ENCODE peak calls at places on chromosome 1, in nine cellular contexts. X, H, P, G, M, R, U, B and I are unnamed samples.

GRCh38 chr1:237084399-237085077 is 42.6 kb downstream of the RYR2 start:
- DNase-seq in X (no peak), H (no peak), P (peak), G (no peak), M (no peak), R (no peak), U (no peak), B (no peak), I (no peak)

GRCh38 chr1:12052008-12052573 is 11.0 kb upstream of the TNFRSF8 start:
- DNase-seq in X (peak), H (peak), P (peak), G (no peak), M (no peak), R (peak), U (peak), B (peak), I (peak)

GRCh38 chr1:2214541-2215241 is 13.4 kb upstream of the SKI start:
- DNase-seq in X (no peak), H (peak), P (peak), G (no peak), M (no peak), R (no peak), U (peak), B (peak), I (no peak)

GRCh38 chr1:16307222-16307621 is 45.1 kb downstream of the FBXO42 start:
- DNase-seq in X (no peak), H (no peak), P (no peak), G (no peak), M (no peak), R (no peak), U (no peak), B (no peak), I (no peak)

GRCh38 chr1:220274122-220274855 is 2.0 kb upstream of the RAB3GAP2 start:
- DNase-seq in X (no peak), H (peak), P (peak), G (no peak), M (no peak), R (no peak), U (no peak), B (no peak), I (no peak)

GRCh38 chr1:218426343-218426657 is 81.2 kb downstream of the TGFB2 start:
- DNase-seq in X (no peak), H (no peak), P (peak), G (no peak), M (no peak), R (no peak), U (no peak), B (peak), I (no peak)

GRCh38 chr1:29984544-29985375 is 738.6 kb downstream of the MATN1 start:
- DNase-seq in X (no peak), H (no peak), P (no peak), G (no peak), M (no peak), R (no peak), U (no peak), B (peak), I (no peak)

GRCh38 chr1:10378071-10378841 is 20.6 kb upstream of the PGD start:
- DNase-seq in X (no peak), H (peak), P (peak), G (peak), M (no peak), R (no peak), U (peak), B (peak), I (no peak)

GRCh38 chr1:20405893-20406604 is 80.0 kb downstream of the CAMK2N1 start:
- DNase-seq in X (peak), H (no peak), P (no peak), G (no peak), M (no peak), R (no peak), U (no peak), B (no peak), I (no peak)

GRCh38 chr1:24724345-24725208 is 20.7 kb upstream of the CLIC4 start:
- DNase-seq in X (no peak), H (no peak), P (no peak), G (no peak), M (no peak), R (peak), U (no peak), B (peak), I (no peak)

GRCh38 chr1:93702828-93703183 is 21.2 kb upstream of the BCAR3 start:
- DNase-seq in X (no peak), H (no peak), P (no peak), G (no peak), M (no peak), R (no peak), U (no peak), B (no peak), I (no peak)

GRCh38 chr1:29180497-29181412 is 945 bp downstream of the SRSF4 start:
- DNase-seq in X (peak), H (no peak), P (peak), G (no peak), M (peak), R (peak), U (no peak), B (no peak), I (no peak)

GRCh38 chr1:20279507-20279906 is 11.2 kb upstream of the VWA5B1 start:
- DNase-seq in X (no peak), H (no peak), P (no peak), G (no peak), M (no peak), R (peak), U (no peak), B (no peak), I (peak)

GRCh38 chr1:55823521-55824296 is 608.5 kb upstream of the USP24 start:
- DNase-seq in X (no peak), H (no peak), P (no peak), G (no peak), M (no peak), R (no peak), U (no peak), B (no peak), I (no peak)

GRCh38 chr1:161932668-161933067 is 91.0 kb downstream of the OLFML2B start:
- DNase-seq in X (no peak), H (peak), P (peak), G (no peak), M (no peak), R (no peak), U (no peak), B (peak), I (no peak)

GRCh38 chr1:20496241-20496661 is 10.2 kb upstream of the CAMK2N1 start:
- DNase-seq in X (no peak), H (no peak), P (no peak), G (no peak), M (peak), R (no peak), U (no peak), B (no peak), I (no peak)

GRCh38 chr1:186014370-186015030 is 280.3 kb downstream of the HMCN1 start:
- DNase-seq in X (no peak), H (no peak), P (no peak), G (no peak), M (no peak), R (no peak), U (no peak), B (no peak), I (no peak)

GRCh38 chr1:223223091-223223995 is 80.3 kb upstream of the TLR5 start:
- DNase-seq in X (no peak), H (no peak), P (no peak), G (no peak), M (no peak), R (no peak), U (no peak), B (peak), I (no peak)

GRCh38 chr1:168760781-168761180 is 31.8 kb upstream of the DPT start:
- DNase-seq in X (no peak), H (no peak), P (no peak), G (no peak), M (no peak), R (no peak), U (no peak), B (no peak), I (no peak)

GRCh38 chr1:197618065-197618464 is 157.2 kb downstream of the DENND1B start:
- DNase-seq in X (no peak), H (no peak), P (no peak), G (no peak), M (no peak), R (no peak), U (no peak), B (no peak), I (no peak)

GRCh38 chr1:33127001-33127823 is 46.3 kb downstream of the AZIN2 start:
- DNase-seq in X (peak), H (peak), P (peak), G (peak), M (peak), R (peak), U (peak), B (peak), I (peak)

GRCh38 chr1:156662588-156663055 is 14.6 kb downstream of the NES start:
- DNase-seq in X (no peak), H (no peak), P (no peak), G (no peak), M (no peak), R (no peak), U (no peak), B (no peak), I (no peak)

GRCh38 chr1:202750761-202751160 is 40.5 kb upstream of the SYT2 start:
- DNase-seq in X (no peak), H (no peak), P (no peak), G (no peak), M (no peak), R (no peak), U (no peak), B (no peak), I (no peak)

GRCh38 chr1:180173952-180174351 is 19.3 kb downstream of the QSOX1 start:
- DNase-seq in X (no peak), H (peak), P (peak), G (no peak), M (no peak), R (no peak), U (peak), B (peak), I (no peak)

GRCh38 chr1:38589036-38589435 is 270.5 kb downstream of the RRAGC start:
- DNase-seq in X (no peak), H (no peak), P (no peak), G (no peak), M (no peak), R (no peak), U (no peak), B (peak), I (no peak)

GRCh38 chr1:65431111-65431705 is 10.7 kb downstream of the LEPR start:
- DNase-seq in X (no peak), H (no peak), P (peak), G (no peak), M (no peak), R (no peak), U (no peak), B (peak), I (no peak)

GRCh38 chr1:44284184-44284583 is 70.9 kb downstream of the ERI3 start:
- DNase-seq in X (no peak), H (no peak), P (no peak), G (no peak), M (no peak), R (no peak), U (no peak), B (no peak), I (no peak)

GRCh38 chr1:30395631-30396030 is 327.8 kb downstream of the MATN1 start:
- DNase-seq in X (no peak), H (no peak), P (no peak), G (no peak), M (no peak), R (no peak), U (no peak), B (no peak), I (no peak)

GRCh38 chr1:182215797-182216196 is 154.3 kb upstream of the ZNF648 start:
- DNase-seq in X (peak), H (no peak), P (no peak), G (no peak), M (no peak), R (no peak), U (no peak), B (no peak), I (peak)

GRCh38 chr1:180264595-180264994 is 34.5 kb downstream of the LHX4 start:
- DNase-seq in X (no peak), H (no peak), P (no peak), G (no peak), M (no peak), R (no peak), U (no peak), B (no peak), I (no peak)

GRCh38 chr1:212295579-212295978 is 10.4 kb downstream of the PPP2R5A start:
- DNase-seq in X (no peak), H (no peak), P (no peak), G (no peak), M (no peak), R (no peak), U (no peak), B (no peak), I (no peak)

GRCh38 chr1:224884428-224884827 is 45.0 kb upstream of the DNAH14 start:
- DNase-seq in X (no peak), H (no peak), P (no peak), G (no peak), M (no peak), R (no peak), U (no peak), B (no peak), I (no peak)

GRCh38 chr1:10622896-10623295 is 148.1 kb downstream of the PEX14 start:
- DNase-seq in X (no peak), H (peak), P (no peak), G (no peak), M (no peak), R (no peak), U (peak), B (no peak), I (no peak)

GRCh38 chr1:206512521-206513180 is 5.3 kb downstream of the RASSF5 start:
- DNase-seq in X (no peak), H (no peak), P (no peak), G (peak), M (no peak), R (no peak), U (peak), B (no peak), I (no peak)

GRCh38 chr1:61358770-61359455 is 276.6 kb downstream of the NFIA start:
- DNase-seq in X (no peak), H (no peak), P (no peak), G (no peak), M (no peak), R (no peak), U (no peak), B (no peak), I (no peak)

GRCh38 chr1:51578383-51579109 is 38.3 kb upstream of the OSBPL9 start:
- DNase-seq in X (no peak), H (no peak), P (peak), G (no peak), M (no peak), R (no peak), U (no peak), B (no peak), I (no peak)